ENCODE peak calls at places on chromosomes 4 and X, in four cellular contexts. One of them, this sample, is unnamed.

GRCh38 chr4:680565-680930 is 6.2 kb downstream of the MYL5 start:
- DNase-seq in mucosa of descending colon: peak
- DNase-seq in cardiac fibroblast: no peak
- DNase-seq in HCT116: no peak
- DNase-seq in this sample: no peak

GRCh38 chr4:7861440-7861881 is 78.2 kb downstream of the AFAP1 start:
- DNase-seq in cardiac fibroblast: peak
- DNase-seq in HCT116: no peak
- DNase-seq in mucosa of descending colon: no peak
- DNase-seq in this sample: peak

GRCh38 chrX:18883234-18883960 is 100.5 kb downstream of the PHKA2 start:
- DNase-seq in mucosa of descending colon: no peak
- DNase-seq in cardiac fibroblast: no peak
- DNase-seq in HCT116: no peak
- DNase-seq in this sample: no peak

GRCh38 chrX:53224860-53225797 is at the start of gene KDM5C:
- DNase-seq in mucosa of descending colon: peak
- DNase-seq in HCT116: peak
- DNase-seq in cardiac fibroblast: peak
- DNase-seq in this sample: peak

GRCh38 chr4:69907151-69907550 is 23.7 kb upstream of the CSN1S1 start:
- DNase-seq in mucosa of descending colon: no peak
- DNase-seq in cardiac fibroblast: peak
- DNase-seq in HCT116: no peak
- DNase-seq in this sample: no peak

GRCh38 chr4:47566975-47567374 is 81.9 kb downstream of the ATP10D start:
- DNase-seq in mucosa of descending colon: no peak
- DNase-seq in cardiac fibroblast: no peak
- DNase-seq in HCT116: no peak
- DNase-seq in this sample: no peak

GRCh38 chr4:6594826-6595355 is 19.9 kb downstream of the MAN2B2 start:
- DNase-seq in cardiac fibroblast: peak
- DNase-seq in HCT116: no peak
- DNase-seq in mucosa of descending colon: no peak
- DNase-seq in this sample: no peak

GRCh38 chrX:51955200-51955599 is 61.8 kb downstream of the MAGED1 start:
- DNase-seq in HCT116: no peak
- DNase-seq in mucosa of descending colon: no peak
- DNase-seq in cardiac fibroblast: no peak
- DNase-seq in this sample: no peak

GRCh38 chr4:101191302-101192098 is 155.8 kb downstream of the PPP3CA start:
- DNase-seq in mucosa of descending colon: no peak
- DNase-seq in HCT116: no peak
- DNase-seq in cardiac fibroblast: peak
- DNase-seq in this sample: peak

GRCh38 chr4:68651932-68652331 is 18.5 kb downstream of the UGT2B15 start:
- DNase-seq in mucosa of descending colon: no peak
- DNase-seq in cardiac fibroblast: no peak
- DNase-seq in HCT116: no peak
- DNase-seq in this sample: no peak

GRCh38 chr4:128450326-128451120 is 162.9 kb upstream of the PGRMC2 start:
- DNase-seq in HCT116: no peak
- DNase-seq in mucosa of descending colon: no peak
- DNase-seq in cardiac fibroblast: no peak
- DNase-seq in this sample: no peak

GRCh38 chr4:145544998-145545397 is 63.3 kb downstream of the SMAD1 start:
- DNase-seq in cardiac fibroblast: no peak
- DNase-seq in HCT116: no peak
- DNase-seq in mucosa of descending colon: no peak
- DNase-seq in this sample: no peak

GRCh38 chr4:118942465-118942864 is 53.8 kb downstream of the SYNPO2 start:
- DNase-seq in HCT116: no peak
- DNase-seq in mucosa of descending colon: no peak
- DNase-seq in cardiac fibroblast: peak
- DNase-seq in this sample: no peak

GRCh38 chr4:40998680-40999358 is 215.5 kb downstream of the APBB2 start:
- DNase-seq in HCT116: peak
- DNase-seq in cardiac fibroblast: peak
- DNase-seq in mucosa of descending colon: no peak
- DNase-seq in this sample: no peak

GRCh38 chrX:10965399-10965798 is 145.7 kb upstream of the HCCS start:
- DNase-seq in mucosa of descending colon: no peak
- DNase-seq in cardiac fibroblast: no peak
- DNase-seq in HCT116: no peak
- DNase-seq in this sample: no peak

GRCh38 chrX:88604433-88605221 is 142.4 kb upstream of the CPXCR1 start:
- DNase-seq in HCT116: no peak
- DNase-seq in cardiac fibroblast: peak
- DNase-seq in mucosa of descending colon: no peak
- DNase-seq in this sample: no peak

GRCh38 chr4:37678624-37679023 is 7.6 kb downstream of the RELL1 start:
- DNase-seq in mucosa of descending colon: no peak
- DNase-seq in cardiac fibroblast: no peak
- DNase-seq in HCT116: no peak
- DNase-seq in this sample: no peak

GRCh38 chrX:131795442-131796229 is 227.5 kb upstream of the STK26 start:
- DNase-seq in mucosa of descending colon: no peak
- DNase-seq in HCT116: no peak
- DNase-seq in cardiac fibroblast: no peak
- DNase-seq in this sample: no peak

GRCh38 chr4:102687982-102688433 is 72.8 kb downstream of the MANBA start:
- DNase-seq in cardiac fibroblast: no peak
- DNase-seq in mucosa of descending colon: no peak
- DNase-seq in HCT116: no peak
- DNase-seq in this sample: no peak

GRCh38 chrX:120311632-120312000 is 355 bp upstream of the TMEM255A start:
- DNase-seq in cardiac fibroblast: no peak
- DNase-seq in HCT116: no peak
- DNase-seq in mucosa of descending colon: no peak
- DNase-seq in this sample: no peak

GRCh38 chr4:165610679-165611551 is 232.1 kb downstream of the CPE start:
- DNase-seq in cardiac fibroblast: no peak
- DNase-seq in mucosa of descending colon: no peak
- DNase-seq in HCT116: no peak
- DNase-seq in this sample: no peak

GRCh38 chr4:165609653-165610052 is 230.8 kb downstream of the CPE start:
- DNase-seq in cardiac fibroblast: no peak
- DNase-seq in HCT116: no peak
- DNase-seq in mucosa of descending colon: no peak
- DNase-seq in this sample: no peak

GRCh38 chr4:165612936-165613335 is 234.1 kb downstream of the CPE start:
- DNase-seq in mucosa of descending colon: no peak
- DNase-seq in cardiac fibroblast: no peak
- DNase-seq in HCT116: no peak
- DNase-seq in this sample: no peak
- H3K4me3 ChIP-seq in mucosa of descending colon: no peak
- H3K4me3 ChIP-seq in cardiac fibroblast: no peak
- H3K4me3 ChIP-seq in HCT116: no peak
- H3K4me3 ChIP-seq in this sample: no peak

DNA sequence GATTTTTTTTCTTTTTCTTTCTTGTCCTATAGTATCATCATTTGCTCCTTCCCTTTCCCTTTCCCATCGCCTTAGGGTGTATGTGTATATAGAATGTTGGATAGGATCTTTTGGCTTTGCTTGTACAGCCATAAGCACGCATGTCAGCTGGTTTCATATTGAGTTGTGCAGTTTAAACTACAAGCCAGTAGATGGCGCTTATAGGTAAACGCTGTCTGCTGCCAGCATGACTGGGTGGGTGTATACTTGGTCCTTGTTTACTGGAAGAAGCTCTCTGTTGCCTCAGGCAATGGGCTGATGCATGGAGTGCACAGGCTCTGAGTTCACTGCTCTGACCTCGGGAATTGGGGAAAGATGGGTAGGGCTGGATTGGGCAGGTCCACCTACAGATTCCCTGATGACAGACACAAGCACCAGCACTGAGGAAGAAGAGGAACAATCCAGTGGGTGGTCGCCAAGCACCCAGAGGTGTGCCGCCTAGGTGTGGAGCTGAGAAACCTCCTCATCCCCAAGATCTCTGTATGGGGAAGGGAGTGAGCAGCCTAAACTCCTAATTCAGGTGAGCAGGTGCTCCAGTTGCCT is 831.5 kb downstream of the STIM2 start:
- DNase-seq in cardiac fibroblast: peak
- DNase-seq in HCT116: peak
- DNase-seq in mucosa of descending colon: no peak
- DNase-seq in this sample: no peak
- TF ChIP-seq CTCF in cardiac fibroblast: peak
- TF ChIP-seq CTCF in HCT116: peak
- TF ChIP-seq CTCF in mucosa of descending colon: peak
- TF ChIP-seq CTCF in this sample: peak

GRCh38 chrX:23811135-23811781 is 28.3 kb downstream of the SAT1 start:
- DNase-seq in HCT116: no peak
- DNase-seq in cardiac fibroblast: peak
- DNase-seq in mucosa of descending colon: no peak
- DNase-seq in this sample: no peak
- H3K4me3 ChIP-seq in HCT116: no peak
- H3K4me3 ChIP-seq in cardiac fibroblast: no peak
- H3K4me3 ChIP-seq in mucosa of descending colon: no peak
- H3K4me3 ChIP-seq in this sample: no peak

DNA sequence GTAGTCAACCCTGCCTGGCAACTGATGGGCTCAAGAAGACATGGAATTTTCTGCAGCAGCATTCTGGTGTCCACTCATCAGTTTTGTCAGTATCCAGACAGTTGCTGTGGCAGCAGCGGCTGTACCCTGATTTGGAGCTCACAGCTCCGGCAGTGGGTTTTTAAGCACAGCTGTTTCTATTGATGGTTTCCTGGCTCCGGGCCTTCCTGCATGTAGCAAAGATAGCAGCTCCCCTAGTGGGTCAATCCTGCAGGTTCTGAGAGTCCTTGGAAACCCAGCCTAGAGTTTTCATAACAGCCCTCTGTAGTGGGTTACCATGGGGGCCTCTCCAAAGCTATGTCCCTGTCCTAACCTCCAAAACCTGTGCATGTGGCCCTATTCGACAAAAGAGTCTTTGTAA is 84.0 kb upstream of the ATP6AP2 start:
- DNase-seq in HCT116: no peak
- DNase-seq in cardiac fibroblast: no peak
- DNase-seq in mucosa of descending colon: no peak
- DNase-seq in this sample: peak
- TF ChIP-seq CTCF in HCT116: no peak
- TF ChIP-seq CTCF in cardiac fibroblast: peak
- TF ChIP-seq CTCF in mucosa of descending colon: no peak
- TF ChIP-seq CTCF in this sample: peak

DNA sequence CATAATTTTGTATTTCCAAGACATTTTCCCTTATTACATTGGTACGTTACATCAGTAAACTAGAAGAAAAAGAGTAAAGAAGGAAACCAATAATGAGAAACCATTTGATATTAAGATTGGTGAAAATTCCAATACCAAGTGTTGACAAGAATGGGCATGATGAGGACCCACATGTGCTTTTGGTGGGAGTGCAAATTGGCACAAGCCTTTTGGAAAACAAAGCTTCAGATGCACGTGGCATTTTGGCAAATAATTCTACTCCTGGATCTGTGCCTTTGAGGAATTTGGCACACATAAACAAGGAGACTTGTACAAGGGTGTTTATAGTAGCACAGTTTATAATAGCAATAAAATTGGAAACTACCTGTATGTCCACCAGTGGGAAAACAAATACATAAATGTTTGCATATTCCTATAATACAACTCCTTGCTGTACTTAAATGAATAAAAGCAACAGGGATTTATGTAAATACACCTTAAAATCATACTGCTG is 324.3 kb upstream of the TAPT1 start:
- DNase-seq in HCT116: no peak
- DNase-seq in mucosa of descending colon: no peak
- DNase-seq in cardiac fibroblast: no peak
- DNase-seq in this sample: no peak
- H3K4me3 ChIP-seq in HCT116: no peak
- H3K4me3 ChIP-seq in mucosa of descending colon: no peak
- H3K4me3 ChIP-seq in cardiac fibroblast: no peak
- H3K4me3 ChIP-seq in this sample: no peak